ENCODE peak calls at places on chromosome 21, in six cellular contexts. F is uterus, N is cardiac muscle cell, Y is transverse colon, E is GM12864, T is tibial artery. G is an unnamed sample.

GRCh38 chr21:34988625-34989024 is 60.5 kb downstream of the RUNX1 start:
- DNase-seq in F (no peak), N (no peak), T (no peak), Y (no peak), E (no peak), G (no peak)

GRCh38 chr21:18840239-18840638 is 436.7 kb upstream of the TMPRSS15 start:
- DNase-seq in Y (no peak), T (no peak), F (no peak), N (no peak), E (no peak), G (peak)

GRCh38 chr21:17438642-17439041 is 74.2 kb upstream of the CXADR start:
- DNase-seq in E (no peak), N (no peak), F (no peak), Y (no peak), T (no peak), G (no peak)

GRCh38 chr21:17370750-17371325 is 142.0 kb upstream of the CXADR start:
- DNase-seq in Y (no peak), N (no peak), T (no peak), F (no peak), E (no peak), G (no peak)

GRCh38 chr21:14825405-14826032 is 239.3 kb downstream of the NRIP1 start:
- DNase-seq in F (no peak), N (no peak), T (no peak), Y (no peak), E (peak), G (peak)

GRCh38 chr21:31526040-31526439 is 133.5 kb upstream of the SOD1 start:
- DNase-seq in N (no peak), E (no peak), F (no peak), T (no peak), Y (no peak), G (no peak)

GRCh38 chr21:36511484-36512227 is 31.7 kb upstream of the CLDN14 start:
- DNase-seq in E (no peak), T (no peak), Y (no peak), F (no peak), N (peak), G (no peak)

GRCh38 chr21:16945580-16945979 is 567.3 kb upstream of the CXADR start:
- DNase-seq in F (no peak), Y (no peak), N (peak), E (no peak), T (no peak), G (no peak)

GRCh38 chr21:29130234-29130993 is at the start of gene MAP3K7CL:
- DNase-seq in T (peak), Y (peak), N (peak), E (no peak), F (peak), G (no peak)

GRCh38 chr21:35406600-35406999 is 357.5 kb upstream of the RUNX1 start:
- DNase-seq in Y (no peak), N (peak), E (no peak), F (no peak), T (no peak), G (no peak)

GRCh38 chr21:29300547-29301138 is 1.9 kb downstream of the BACH1 start:
- DNase-seq in Y (no peak), T (no peak), F (no peak), N (no peak), E (peak), G (peak)

GRCh38 chr21:32340863-32341848 is 42.5 kb downstream of the MRAP start:
- DNase-seq in N (no peak), E (no peak), F (no peak), Y (no peak), T (no peak), G (no peak)

GRCh38 chr21:38796426-38796825 is 9.3 kb upstream of the ETS2 start:
- DNase-seq in E (no peak), Y (no peak), F (no peak), T (no peak), N (peak), G (no peak)

GRCh38 chr21:19566975-19567374 is 1163.4 kb upstream of the TMPRSS15 start:
- DNase-seq in T (no peak), E (no peak), Y (no peak), N (no peak), F (no peak), G (no peak)

GRCh38 chr21:17359781-17360180 is 153.1 kb upstream of the CXADR start:
- DNase-seq in T (no peak), Y (no peak), N (no peak), E (no peak), F (no peak), G (no peak)

GRCh38 chr21:29382029-29382654 is 83.4 kb downstream of the BACH1 start:
- DNase-seq in Y (no peak), F (no peak), T (no peak), N (peak), E (no peak), G (no peak)

GRCh38 chr21:37513383-37513782 is 146.8 kb downstream of the DYRK1A start:
- DNase-seq in Y (no peak), F (no peak), T (no peak), N (no peak), E (no peak), G (no peak)

GRCh38 chr21:16775056-16775455 is 737.8 kb upstream of the CXADR start:
- DNase-seq in E (no peak), F (no peak), Y (no peak), N (no peak), T (no peak), G (no peak)

GRCh38 chr21:16457498-16457897 is 727.7 kb downstream of the USP25 start:
- DNase-seq in Y (no peak), E (no peak), N (no peak), F (no peak), T (no peak), G (no peak)

GRCh38 chr21:17829472-17829871 is 10.3 kb upstream of the C21orf91 start:
- DNase-seq in Y (no peak), N (peak), E (no peak), T (no peak), F (no peak), G (no peak)

GRCh38 chr21:37837381-37837780 is 78.9 kb downstream of the KCNJ6 start:
- DNase-seq in E (no peak), N (no peak), F (no peak), Y (no peak), T (no peak), G (no peak)

GRCh38 chr21:35223480-35224156 is 174.5 kb upstream of the RUNX1 start:
- DNase-seq in T (no peak), F (no peak), Y (no peak), E (no peak), N (no peak), G (no peak)

GRCh38 chr21:17523007-17523451 is 10.2 kb downstream of the CXADR start:
- DNase-seq in F (no peak), Y (peak), N (no peak), T (no peak), E (no peak), G (no peak)

GRCh38 chr21:14538477-14538876 is 7.6 kb downstream of the SAMSN1 start:
- DNase-seq in Y (no peak), N (no peak), T (no peak), F (no peak), E (no peak), G (no peak)

GRCh38 chr21:32572574-32573420 is 12.5 kb downstream of the TCP10L start:
- DNase-seq in N (no peak), Y (peak), T (no peak), F (no peak), E (no peak), G (no peak)

GRCh38 chr21:37780991-37781983 is 135.0 kb downstream of the KCNJ6 start:
- DNase-seq in N (no peak), F (no peak), Y (no peak), E (no peak), T (no peak), G (no peak)

GRCh38 chr21:36420571-36421339 is 35.6 kb downstream of the CHAF1B start:
- DNase-seq in E (no peak), T (no peak), F (no peak), Y (no peak), N (no peak), G (no peak)

GRCh38 chr21:16563111-16563510 is 833.3 kb downstream of the USP25 start:
- DNase-seq in E (no peak), T (no peak), N (no peak), F (no peak), Y (no peak), G (no peak)

GRCh38 chr21:31707499-31707898 is 24.4 kb downstream of the SCAF4 start:
- DNase-seq in Y (no peak), F (no peak), N (no peak), E (no peak), T (no peak), G (no peak)

GRCh38 chr21:14942801-14943490 is 121.9 kb downstream of the NRIP1 start:
- DNase-seq in E (no peak), T (no peak), N (peak), Y (no peak), F (no peak), G (no peak)

GRCh38 chr21:16423921-16424320 is 694.1 kb downstream of the USP25 start:
- DNase-seq in F (no peak), E (no peak), Y (no peak), N (no peak), T (no peak), G (no peak)

GRCh38 chr21:30030416-30030815 is 90.6 kb upstream of the GRIK1 start:
- DNase-seq in E (no peak), Y (no peak), F (no peak), N (no peak), T (no peak), G (no peak)

GRCh38 chr21:35408401-35408800 is 359.3 kb upstream of the RUNX1 start:
- DNase-seq in E (no peak), T (no peak), N (no peak), F (no peak), Y (no peak), G (no peak)

GRCh38 chr21:44626262-44626661 is 631 bp upstream of the KRTAP10-9 start:
- DNase-seq in Y (no peak), F (no peak), E (no peak), T (no peak), N (no peak), G (no peak)
- TF ChIP-seq CTCF in Y (no peak), F (no peak), E (no peak), T (no peak), N (no peak), G (no peak)

GRCh38 chr21:41371698-41372030 is 9.8 kb downstream of the MX2 start:
- DNase-seq in Y (no peak), N (no peak), F (no peak), E (no peak), T (no peak), G (no peak)

GRCh38 chr21:41370840-41371697 is 9.2 kb downstream of the MX2 start:
- DNase-seq in F (no peak), E (no peak), N (peak), Y (no peak), T (no peak), G (no peak)

GRCh38 chr21:41369105-41369914 is 7.5 kb downstream of the MX2 start:
- DNase-seq in Y (no peak), E (no peak), T (no peak), N (peak), F (peak), G (peak)

GRCh38 chr21:41368361-41369104 is 6.7 kb downstream of the MX2 start:
- DNase-seq in E (no peak), T (no peak), F (no peak), Y (no peak), N (no peak), G (peak)

DNA sequence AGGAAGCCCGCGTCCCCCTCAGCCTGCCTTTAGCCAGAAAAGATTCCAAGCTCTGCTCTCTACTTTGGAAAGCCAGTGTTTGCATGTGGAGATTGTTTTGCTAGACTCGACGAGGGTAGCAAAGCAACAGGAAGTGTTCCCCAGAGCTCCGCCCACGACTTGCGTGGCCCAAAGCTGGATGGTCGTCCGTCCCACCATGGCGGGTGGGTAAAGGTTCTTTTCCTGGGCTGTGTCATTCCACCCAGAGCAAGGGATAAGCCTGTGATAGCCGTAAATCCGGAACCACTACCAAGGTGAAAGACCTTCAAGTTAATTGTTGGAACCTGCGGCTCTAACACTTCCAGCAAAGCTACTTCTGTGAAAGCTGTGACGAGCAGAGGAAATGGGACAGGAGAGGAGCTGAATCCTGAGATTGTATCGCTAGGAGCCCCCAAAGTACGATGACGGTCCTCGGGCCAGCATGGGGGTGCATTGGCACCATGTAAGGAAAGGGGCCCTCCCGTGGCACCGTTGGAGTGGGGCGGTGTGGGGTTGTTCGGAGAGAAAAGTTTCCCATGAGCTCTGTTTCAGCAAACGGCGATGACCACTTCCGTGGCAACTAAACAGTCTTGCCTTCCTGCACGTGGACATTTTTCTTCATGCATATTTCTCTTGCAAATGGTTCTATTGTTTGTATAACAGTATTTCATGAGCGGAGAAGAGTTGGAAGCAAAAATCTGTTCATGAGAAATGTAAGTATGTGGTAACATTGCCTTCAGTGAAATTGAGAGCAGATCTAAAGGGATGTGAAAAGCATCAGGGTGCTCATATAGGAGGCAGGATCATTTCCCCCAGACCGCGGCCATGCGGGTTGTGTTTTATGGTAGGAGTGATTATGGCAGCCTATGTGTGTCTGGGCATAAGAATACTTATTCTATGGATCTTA is 8.3 kb downstream of the MX2 start:
- DNase-seq in Y (no peak), F (no peak), T (no peak), N (no peak), E (no peak), G (peak)
- H3K4me3 ChIP-seq in Y (peak), F (no peak), T (peak), N (peak), E (peak), G (peak)

GRCh38 chr21:45080232-45080631 is 5.9 kb downstream of the ADARB1 start:
- DNase-seq in N (no peak), F (no peak), T (no peak), E (no peak), Y (no peak), G (no peak)

GRCh38 chr21:45078371-45078770 is 4.0 kb downstream of the ADARB1 start:
- DNase-seq in E (no peak), N (no peak), Y (no peak), F (no peak), T (no peak), G (no peak)

GRCh38 chr21:45080639-45081414 is 6.4 kb downstream of the ADARB1 start:
- DNase-seq in N (peak), T (no peak), E (no peak), F (peak), Y (no peak), G (no peak)

GRCh38 chr21:45079351-45079750 is 5.0 kb downstream of the ADARB1 start:
- DNase-seq in F (no peak), N (peak), Y (no peak), E (no peak), T (no peak), G (no peak)

DNA sequence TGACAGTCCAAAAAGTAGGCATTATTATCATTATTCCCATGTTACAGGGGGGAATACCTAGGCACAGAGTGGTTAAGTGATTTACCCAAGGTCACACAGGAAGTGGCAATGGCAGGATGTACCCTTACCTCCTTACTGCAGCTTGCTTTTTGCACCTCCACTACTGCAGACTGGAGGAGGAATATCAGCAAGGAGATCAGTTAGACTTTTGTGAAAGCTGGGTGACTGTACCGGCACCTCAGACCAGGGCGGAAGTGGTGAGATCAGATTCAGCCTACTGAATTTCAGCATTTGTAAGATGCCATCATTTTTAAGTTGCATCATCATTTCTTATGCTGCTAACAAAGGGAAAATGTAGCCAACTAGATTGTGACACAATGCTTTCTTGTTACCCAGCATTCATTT is 4.5 kb downstream of the ADARB1 start:
- DNase-seq in Y (peak), N (peak), E (peak), T (no peak), F (no peak), G (peak)
- TF ChIP-seq CTCF in Y (no peak), N (no peak), E (no peak), T (no peak), F (no peak), G (no peak)

GRCh38 chr21:43712268-43712942 is 6.5 kb upstream of the PDXK start:
- DNase-seq in T (no peak), E (no peak), Y (peak), F (no peak), N (no peak), G (no peak)
- H3K4me3 ChIP-seq in T (no peak), E (no peak), Y (no peak), F (no peak), N (no peak), G (no peak)

DNA sequence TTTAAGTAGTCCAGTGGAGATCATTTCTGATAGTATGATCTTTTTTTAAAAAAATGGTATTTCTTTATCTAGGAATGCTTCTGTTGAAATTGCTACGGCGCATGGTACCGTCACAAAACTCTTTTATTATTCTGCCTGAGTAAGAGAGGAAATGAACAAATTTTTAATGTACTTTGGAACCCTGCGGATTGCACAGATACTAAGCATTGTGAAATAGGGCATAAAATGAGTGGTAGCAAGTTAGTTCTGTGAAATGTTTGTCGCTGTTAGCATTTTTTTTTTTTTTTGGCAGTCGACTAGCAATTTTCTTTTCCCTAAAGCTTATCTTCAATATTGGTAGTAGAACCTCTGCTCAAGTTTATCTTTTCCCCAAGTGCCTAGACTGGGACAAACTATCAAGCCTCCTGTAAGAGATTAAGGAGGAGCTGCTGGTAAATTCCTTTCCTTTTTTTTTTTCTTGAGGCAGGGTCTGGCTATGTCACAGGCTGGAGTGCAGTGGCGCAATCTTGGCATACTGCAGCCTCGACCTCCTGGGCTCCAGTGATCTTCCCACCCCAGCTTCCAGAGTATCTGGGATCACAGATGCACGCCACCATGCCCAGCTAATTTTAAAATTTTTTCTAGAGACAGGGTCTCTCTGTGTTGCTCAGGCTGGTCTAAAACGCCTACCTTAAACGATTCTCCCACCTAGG is 2.2 kb downstream of the ITSN1 start:
- DNase-seq in N (peak), F (peak), E (no peak), T (no peak), Y (no peak), G (no peak)
- TF ChIP-seq CTCF in N (no peak), F (no peak), E (no peak), T (no peak), Y (no peak), G (no peak)

GRCh38 chr21:42315296-42315891 is at the start of gene TFF3:
- DNase-seq in Y (peak), N (no peak), E (no peak), T (no peak), F (no peak), G (no peak)
- H3K4me3 ChIP-seq in Y (peak), N (no peak), E (no peak), T (no peak), F (no peak), G (no peak)

DNA sequence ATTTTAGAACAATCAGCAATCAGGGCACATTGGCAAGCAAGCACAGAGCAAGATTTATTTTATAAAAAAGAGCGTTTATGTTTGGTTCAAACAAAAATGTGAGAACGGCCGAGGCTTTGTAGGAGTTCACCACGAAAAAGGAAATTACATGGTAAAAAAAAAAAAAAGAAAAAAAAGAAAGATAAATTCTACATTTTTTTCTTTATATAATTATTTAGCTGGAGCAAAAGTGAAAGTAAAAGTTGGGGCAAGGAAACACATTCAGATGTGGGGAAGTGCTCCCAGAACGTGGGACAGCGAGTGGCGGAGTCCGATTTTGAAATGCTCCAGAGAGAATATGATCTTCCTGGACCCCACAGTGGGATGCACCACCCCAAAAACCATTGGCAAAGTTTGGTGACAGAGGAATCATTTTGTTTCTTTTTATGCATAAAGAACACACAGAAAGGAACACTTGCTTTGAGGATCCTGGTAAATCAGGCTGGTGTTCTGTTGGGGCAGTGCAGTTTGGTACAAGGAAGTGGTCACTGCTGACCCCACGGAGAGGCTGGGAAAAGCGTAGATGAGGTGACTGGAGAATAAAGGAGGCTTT is 16.3 kb upstream of the ATP5PO start:
- DNase-seq in F (no peak), N (peak), T (no peak), Y (no peak), E (no peak), G (no peak)
- TF ChIP-seq CTCF in F (no peak), N (no peak), T (no peak), Y (no peak), E (no peak), G (no peak)

G was measured in GM12865.